ENCODE peak calls at places on chromosomes 11 and 22, in nine cellular contexts. K is hepatocyte, S is PC-3, V is MM.1S, U is GM23248, D is OCI-LY7, W is neural progenitor cell, A is HCT116, C is SK-N-SH. O is an unnamed sample.

GRCh38 chr22:17842386-17842785 is 68.1 kb upstream of the BID start:
- DNase-seq in K (no peak), S (no peak), V (peak), U (no peak), D (no peak), W (no peak), A (no peak), C (no peak), O (no peak)

GRCh38 chr22:35329114-35329847 is 29.6 kb downstream of the TOM1 start:
- DNase-seq in K (no peak), S (peak), V (no peak), U (no peak), D (no peak), W (no peak), A (no peak), C (no peak), O (no peak)

GRCh38 chr11:36069576-36070214 is 125.8 kb downstream of the LDLRAD3 start:
- DNase-seq in K (peak), S (peak), V (peak), U (no peak), D (no peak), W (peak), A (no peak), C (peak), O (peak)

GRCh38 chr22:46355369-46355995 is 20.0 kb downstream of the TRMU start:
- DNase-seq in K (peak), S (peak), V (peak), U (peak), D (peak), W (peak), A (no peak), C (peak), O (peak)

GRCh38 chr11:102279641-102280170 is 37.6 kb upstream of the BIRC3 start:
- DNase-seq in K (peak), S (peak), V (peak), U (peak), D (no peak), W (no peak), A (no peak), C (no peak), O (peak)

GRCh38 chr22:21100149-21101032 is 54.6 kb downstream of the LRRC74B start:
- DNase-seq in K (no peak), S (no peak), V (no peak), U (peak), D (no peak), W (no peak), A (no peak), C (no peak), O (no peak)

GRCh38 chr11:120208012-120208441 is 2.8 kb upstream of the OAF start:
- DNase-seq in K (no peak), S (no peak), V (no peak), U (no peak), D (no peak), W (no peak), A (no peak), C (no peak), O (no peak)

GRCh38 chr22:31926969-31927368 is 17.4 kb upstream of the YWHAH start:
- DNase-seq in K (no peak), S (no peak), V (no peak), U (no peak), D (no peak), W (peak), A (no peak), C (peak), O (peak)

GRCh38 chr11:46247664-46248063 is 29.8 kb upstream of the CREB3L1 start:
- DNase-seq in K (peak), S (peak), V (peak), U (peak), D (peak), W (peak), A (peak), C (no peak), O (peak)

GRCh38 chr11:3073029-3073435 is 15.8 kb upstream of the CARS1 start:
- DNase-seq in K (no peak), S (no peak), V (no peak), U (peak), D (no peak), W (no peak), A (no peak), C (no peak), O (no peak)

GRCh38 chr11:19872526-19873135 is 160.0 kb downstream of the NAV2 start:
- DNase-seq in K (no peak), S (no peak), V (no peak), U (no peak), D (no peak), W (peak), A (no peak), C (no peak), O (peak)

GRCh38 chr22:37176464-37177061 is 11.5 kb downstream of the C1QTNF6 start:
- DNase-seq in K (peak), S (no peak), V (no peak), U (peak), D (no peak), W (no peak), A (no peak), C (peak), O (no peak)

GRCh38 chr22:22712666-22713365 is 68.4 kb downstream of the GGTLC2 start:
- DNase-seq in K (no peak), S (no peak), V (no peak), U (no peak), D (peak), W (no peak), A (no peak), C (no peak), O (no peak)

GRCh38 chr11:109911488-109911887 is 181.7 kb upstream of the ZC3H12C start:
- DNase-seq in K (no peak), S (peak), V (no peak), U (peak), D (no peak), W (no peak), A (no peak), C (no peak), O (no peak)

GRCh38 chr11:106724293-106724892 is 293.9 kb downstream of the GUCY1A2 start:
- DNase-seq in K (no peak), S (no peak), V (no peak), U (peak), D (no peak), W (no peak), A (no peak), C (no peak), O (no peak)

GRCh38 chr11:8070417-8071101 is 10.5 kb upstream of the TUB start:
- DNase-seq in K (peak), S (peak), V (no peak), U (peak), D (peak), W (peak), A (peak), C (peak), O (peak)

GRCh38 chr22:46003271-46004091 is 26.5 kb upstream of the WNT7B start:
- DNase-seq in K (no peak), S (no peak), V (no peak), U (peak), D (no peak), W (no peak), A (no peak), C (peak), O (no peak)

GRCh38 chr11:105829084-105829483 is 193.0 kb downstream of the MSANTD4 start:
- DNase-seq in K (no peak), S (no peak), V (peak), U (no peak), D (peak), W (no peak), A (no peak), C (no peak), O (no peak)

GRCh38 chr11:128686745-128687177 is 7.1 kb upstream of the FLI1 start:
- DNase-seq in K (peak), S (peak), V (peak), U (peak), D (no peak), W (peak), A (no peak), C (peak), O (peak)

GRCh38 chr22:38618682-38619081 is 37.5 kb downstream of the FAM227A start:
- DNase-seq in K (no peak), S (no peak), V (no peak), U (no peak), D (no peak), W (no peak), A (no peak), C (no peak), O (no peak)

GRCh38 chr11:122748968-122749687 is 89.2 kb upstream of the CRTAM start:
- DNase-seq in K (no peak), S (peak), V (peak), U (peak), D (peak), W (no peak), A (no peak), C (no peak), O (no peak)

GRCh38 chr11:129709801-129710398 is 105.7 kb upstream of the TMEM45B start:
- DNase-seq in K (no peak), S (no peak), V (no peak), U (no peak), D (no peak), W (no peak), A (no peak), C (no peak), O (no peak)

GRCh38 chr22:22818861-22819855 is 68.5 kb upstream of the IGLL5 start:
- DNase-seq in K (no peak), S (no peak), V (peak), U (no peak), D (peak), W (no peak), A (no peak), C (no peak), O (no peak)

GRCh38 chr11:104650234-104650633 is 248.0 kb downstream of the CASP12 start:
- DNase-seq in K (no peak), S (no peak), V (no peak), U (no peak), D (peak), W (peak), A (no peak), C (no peak), O (peak)

GRCh38 chr11:3942160-3942955 is 86.9 kb downstream of the STIM1 start:
- DNase-seq in K (no peak), S (no peak), V (no peak), U (no peak), D (peak), W (no peak), A (no peak), C (no peak), O (no peak)

GRCh38 chr11:117992136-117992535 is 5.9 kb downstream of the IL10RA start:
- DNase-seq in K (no peak), S (no peak), V (peak), U (no peak), D (peak), W (no peak), A (no peak), C (no peak), O (no peak)
- TF ChIP-seq EZH2phosphoT487 in K (no peak), S (no peak), V (no peak), U (no peak), D (no peak), W (no peak), A (no peak), C (no peak), O (no peak)

DNA sequence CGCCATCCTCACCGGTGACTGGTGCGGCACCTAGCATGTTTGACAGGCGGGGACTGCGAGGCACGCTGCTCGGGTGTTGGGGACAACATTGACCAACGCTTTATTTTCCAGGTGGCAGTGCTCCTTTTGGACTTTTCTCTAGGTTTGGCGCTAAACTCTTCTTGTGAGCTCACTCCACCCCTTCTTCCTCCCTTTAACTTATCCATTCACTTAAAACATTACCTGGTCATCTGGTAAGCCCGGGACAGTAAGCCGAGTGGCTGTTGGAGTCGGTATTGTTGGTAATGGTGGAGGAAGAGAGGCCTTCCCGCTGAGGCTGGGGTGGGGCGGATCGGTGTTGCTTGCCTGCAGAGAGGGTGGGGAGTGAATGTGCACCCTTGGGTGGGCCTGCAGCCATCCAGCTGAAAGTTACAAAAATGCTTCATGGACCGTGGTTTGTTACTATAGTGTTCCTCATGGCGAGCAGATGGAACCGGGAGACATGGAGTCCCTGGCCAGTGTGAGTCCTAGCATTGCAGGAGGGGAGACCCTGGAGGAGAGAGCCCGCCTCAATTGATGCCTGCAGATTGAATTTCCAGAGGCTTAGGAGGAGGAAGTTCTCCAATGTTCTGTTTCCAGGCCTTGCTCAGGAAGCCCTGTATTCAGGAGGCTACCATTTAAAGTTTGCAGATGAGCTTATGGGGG is 1.1 kb downstream of the NEAT1 start:
- DNase-seq in K (no peak), S (peak), V (no peak), U (peak), D (peak), W (no peak), A (no peak), C (peak), O (no peak)
- TF ChIP-seq EZH2phosphoT487 in K (peak), S (no peak), V (no peak), U (peak), D (no peak), W (no peak), A (no peak), C (no peak), O (no peak)

DNA sequence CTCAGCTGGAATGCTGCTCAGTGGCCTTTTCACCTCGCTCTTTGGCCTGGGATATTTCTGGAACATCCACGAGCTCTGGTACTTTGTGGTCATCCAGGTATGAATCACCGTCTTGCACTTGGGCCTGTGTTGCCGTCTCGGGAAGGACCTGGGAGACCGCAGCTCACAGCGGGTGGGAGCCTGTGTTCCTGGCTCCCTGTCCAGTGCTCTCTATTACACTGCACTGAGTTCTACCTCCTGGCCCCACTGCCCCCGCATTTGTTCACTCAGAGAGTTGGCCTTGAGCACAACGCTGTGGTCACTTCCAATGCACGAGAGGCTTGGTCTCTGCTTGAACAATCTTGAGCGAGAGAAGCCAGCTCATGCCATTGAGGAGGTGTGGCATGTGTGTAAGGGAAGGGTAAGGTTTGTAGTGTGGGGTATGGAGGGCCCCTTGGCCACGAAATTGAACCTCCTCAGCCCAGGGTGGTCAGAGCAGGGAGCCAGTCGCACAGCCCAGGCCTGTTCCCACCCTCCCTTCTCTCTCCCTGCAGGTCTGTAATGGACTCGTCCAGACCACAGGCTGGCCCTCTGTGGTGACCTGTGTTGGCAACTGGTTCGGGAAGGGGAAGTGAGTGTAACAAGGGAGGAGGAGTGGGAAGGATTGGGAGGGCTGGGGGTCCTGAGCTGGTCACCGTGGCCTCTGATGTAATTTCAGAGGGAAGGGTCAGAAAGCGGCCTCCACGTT is 16.2 kb downstream of the SLC37A2 start:
- DNase-seq in K (no peak), S (no peak), V (no peak), U (no peak), D (no peak), W (no peak), A (no peak), C (no peak), O (no peak)
- TF ChIP-seq EZH2phosphoT487 in K (no peak), S (no peak), V (no peak), U (no peak), D (no peak), W (no peak), A (no peak), C (no peak), O (no peak)

GRCh38 chr11:118846181-118846946 is 37.3 kb upstream of the CXCR5 start:
- DNase-seq in K (peak), S (no peak), V (no peak), U (no peak), D (no peak), W (peak), A (no peak), C (no peak), O (peak)

GRCh38 chr11:118843518-118843917 is 40.2 kb upstream of the CXCR5 start:
- DNase-seq in K (no peak), S (no peak), V (no peak), U (peak), D (no peak), W (no peak), A (no peak), C (no peak), O (no peak)

GRCh38 chr11:118841469-118842222 is 42.0 kb upstream of the CXCR5 start:
- DNase-seq in K (no peak), S (no peak), V (peak), U (no peak), D (peak), W (no peak), A (no peak), C (no peak), O (no peak)

GRCh38 chr11:118842369-118842768 is 41.3 kb upstream of the CXCR5 start:
- DNase-seq in K (no peak), S (peak), V (no peak), U (peak), D (no peak), W (no peak), A (peak), C (no peak), O (no peak)

DNA sequence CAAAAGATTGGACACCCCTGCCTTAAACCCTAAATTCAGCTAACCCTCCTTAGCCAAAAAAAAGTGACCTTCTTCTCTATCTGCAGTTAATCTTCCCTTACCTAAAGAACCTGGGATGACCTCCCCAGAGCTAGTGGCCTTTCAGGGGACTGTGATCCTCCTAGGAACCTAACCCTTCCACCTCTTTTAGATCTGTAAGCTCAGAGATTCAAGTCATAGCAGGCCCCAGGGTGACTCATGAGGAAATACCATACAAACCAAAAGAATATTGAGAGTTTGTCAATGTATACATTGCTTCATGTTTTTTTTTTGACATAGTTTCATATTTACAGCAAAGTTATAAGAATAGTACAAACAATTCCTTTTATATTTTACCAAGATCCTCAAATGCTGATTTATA is 38.3 kb upstream of the CXCR5 start:
- DNase-seq in K (peak), S (peak), V (peak), U (peak), D (no peak), W (no peak), A (no peak), C (no peak), O (no peak)
- TF ChIP-seq EZH2phosphoT487 in K (no peak), S (no peak), V (no peak), U (no peak), D (no peak), W (no peak), A (no peak), C (no peak), O (no peak)

GRCh38 chr11:63719987-63720386 is 38.7 kb downstream of the RTN3 start:
- DNase-seq in K (no peak), S (no peak), V (no peak), U (peak), D (no peak), W (no peak), A (no peak), C (no peak), O (no peak)
- TF ChIP-seq EZH2phosphoT487 in K (no peak), S (no peak), V (no peak), U (no peak), D (no peak), W (no peak), A (no peak), C (no peak), O (no peak)

GRCh38 chr11:130873766-130874165 is 42.5 kb downstream of the SNX19 start:
- DNase-seq in K (no peak), S (peak), V (no peak), U (peak), D (no peak), W (no peak), A (no peak), C (no peak), O (no peak)

GRCh38 chr11:130874955-130875531 is 41.2 kb downstream of the SNX19 start:
- DNase-seq in K (no peak), S (no peak), V (no peak), U (peak), D (no peak), W (no peak), A (no peak), C (no peak), O (no peak)

GRCh38 chr11:130872961-130873360 is 43.3 kb downstream of the SNX19 start:
- DNase-seq in K (no peak), S (peak), V (no peak), U (peak), D (no peak), W (no peak), A (no peak), C (no peak), O (no peak)

GRCh38 chr11:130876100-130876499 is 40.2 kb downstream of the SNX19 start:
- DNase-seq in K (no peak), S (no peak), V (no peak), U (no peak), D (no peak), W (no peak), A (no peak), C (no peak), O (no peak)

DNA sequence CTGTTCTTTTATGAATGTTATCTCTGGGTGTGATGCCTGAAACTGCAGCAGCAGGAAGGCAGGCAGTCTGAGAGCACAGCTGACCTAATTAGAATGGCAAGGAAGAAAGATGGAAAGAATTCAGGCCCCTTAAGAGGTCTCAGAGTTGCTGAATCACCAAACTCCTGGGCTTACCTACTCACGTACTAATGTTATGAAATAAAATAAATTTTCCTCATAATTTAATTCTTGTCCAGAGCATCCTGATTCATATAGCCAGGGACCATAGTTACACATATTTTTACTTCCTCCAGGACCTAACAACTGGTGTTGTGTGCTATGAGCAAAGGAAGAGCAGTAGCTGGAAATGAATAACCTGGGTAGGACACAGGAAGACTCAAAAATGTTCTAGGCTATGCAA is 41.9 kb downstream of the SNX19 start:
- DNase-seq in K (no peak), S (no peak), V (no peak), U (peak), D (no peak), W (no peak), A (no peak), C (no peak), O (no peak)
- TF ChIP-seq EZH2phosphoT487 in K (no peak), S (no peak), V (no peak), U (no peak), D (no peak), W (no peak), A (no peak), C (no peak), O (no peak)

O was measured in GM23338.